ENCODE peak calls at places on chromosomes 16 and 17, in eight cellular contexts. D, G, S, J, H, W, B and I are unnamed samples.

GRCh38 chr16:25713785-25714570 is 22.2 kb downstream of the HS3ST4 start:
- DNase-seq in D (no peak), G (no peak), S (no peak), J (no peak), H (no peak), W (no peak), B (no peak), I (peak)

GRCh38 chr17:72982680-72983079 is 109.8 kb downstream of the SLC39A11 start:
- DNase-seq in D (no peak), G (no peak), S (peak), J (no peak), H (no peak), W (no peak), B (no peak), I (no peak)

GRCh38 chr16:85005278-85006069 is 5.9 kb downstream of the ZDHHC7 start:
- DNase-seq in D (no peak), G (no peak), S (no peak), J (no peak), H (no peak), W (no peak), B (no peak), I (no peak)

GRCh38 chr17:3773511-3773910 is 27.5 kb downstream of the ITGAE start:
- DNase-seq in D (no peak), G (no peak), S (no peak), J (peak), H (no peak), W (peak), B (no peak), I (no peak)

GRCh38 chr16:80552277-80552676 is 11.5 kb downstream of the DYNLRB2 start:
- DNase-seq in D (no peak), G (no peak), S (no peak), J (no peak), H (no peak), W (no peak), B (no peak), I (no peak)

GRCh38 chr16:63702981-63703590 is 1418.8 kb downstream of the CDH11 start:
- DNase-seq in D (peak), G (no peak), S (peak), J (no peak), H (no peak), W (no peak), B (no peak), I (no peak)

GRCh38 chr16:84331998-84332780 is 36.1 kb upstream of the ATP2C2 start:
- DNase-seq in D (no peak), G (no peak), S (peak), J (no peak), H (no peak), W (no peak), B (no peak), I (no peak)

GRCh38 chr17:76267051-76267576 is 2.0 kb downstream of the UBALD2 start:
- DNase-seq in D (no peak), G (no peak), S (no peak), J (no peak), H (peak), W (no peak), B (no peak), I (no peak)

GRCh38 chr16:75243667-75244224 is 7.7 kb downstream of the BCAR1 start:
- DNase-seq in D (no peak), G (no peak), S (no peak), J (no peak), H (no peak), W (no peak), B (no peak), I (no peak)

GRCh38 chr17:72421128-72422092 is 300.6 kb downstream of the SOX9 start:
- DNase-seq in D (peak), G (peak), S (peak), J (peak), H (peak), W (peak), B (peak), I (peak)

GRCh38 chr17:77279448-77280303 is 138.9 kb downstream of the SEC14L1 start:
- DNase-seq in D (peak), G (no peak), S (peak), J (no peak), H (peak), W (peak), B (peak), I (no peak)

DNA sequence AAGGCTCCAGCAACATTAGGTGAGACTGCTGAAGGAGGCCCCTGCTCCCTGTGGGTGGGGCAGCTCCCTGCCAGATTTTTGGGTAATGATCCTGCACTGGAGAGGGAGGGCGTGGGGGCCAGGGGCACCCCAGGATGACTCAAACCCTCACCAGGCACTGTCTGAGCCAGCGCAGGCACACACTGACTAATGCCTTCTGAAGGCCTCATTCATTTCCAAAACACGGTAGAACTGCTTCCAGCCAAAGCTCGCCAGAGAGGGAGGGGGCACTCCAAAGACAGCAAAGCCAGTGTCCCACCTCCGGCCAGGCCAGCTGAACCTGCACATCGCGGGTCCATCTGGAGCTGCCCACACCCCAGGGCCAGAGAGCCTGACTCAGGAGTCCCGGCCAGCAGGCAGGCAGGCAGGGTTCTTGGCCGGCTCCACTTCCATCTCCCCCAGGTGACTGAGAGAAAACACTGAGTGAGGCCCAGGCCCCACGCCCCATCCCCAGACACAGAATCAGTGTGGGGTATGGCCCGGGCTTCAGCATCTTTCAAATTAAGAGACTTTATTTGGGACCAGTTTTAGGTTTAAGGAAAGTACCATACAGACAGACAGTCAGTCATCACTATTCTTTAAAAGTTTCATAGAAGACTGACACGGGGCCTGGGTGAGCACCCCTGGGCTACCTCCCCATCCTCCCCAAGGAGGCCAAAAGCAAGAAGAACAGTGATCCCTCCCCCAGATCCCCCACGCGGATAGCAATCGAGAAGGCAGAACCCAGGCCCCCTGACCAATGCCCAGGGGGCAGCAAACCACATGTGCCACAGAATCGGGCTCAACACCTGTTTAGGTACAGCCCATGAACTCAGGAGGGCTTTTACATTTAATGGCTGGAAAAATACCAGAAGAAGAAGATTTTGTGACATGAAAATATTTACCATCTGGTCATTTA is 2.3 kb downstream of the PIEZO1 start:
- DNase-seq in D (no peak), G (no peak), S (no peak), J (no peak), H (peak), W (peak), B (peak), I (peak)
- H3K4me3 ChIP-seq in D (peak), G (peak), S (no peak), J (peak), H (peak), W (peak), B (peak), I (peak)

GRCh38 chr17:54194268-54194667 is 371.5 kb downstream of the KIF2B start:
- DNase-seq in D (no peak), G (no peak), S (no peak), J (no peak), H (no peak), W (no peak), B (no peak), I (no peak)
- TF ChIP-seq CTCF in D (no peak), G (no peak), S (no peak), J (no peak), H (no peak), W (no peak), B (no peak), I (no peak)

GRCh38 chr17:2059837-2060658 is 5.1 kb downstream of the HIC1 start:
- DNase-seq in D (no peak), G (no peak), S (no peak), J (no peak), H (no peak), W (no peak), B (no peak), I (no peak)

GRCh38 chr17:2062571-2063183 is 7.8 kb downstream of the HIC1 start:
- DNase-seq in D (no peak), G (no peak), S (peak), J (no peak), H (no peak), W (peak), B (no peak), I (peak)

GRCh38 chr17:2061441-2061797 is 6.5 kb downstream of the HIC1 start:
- DNase-seq in D (no peak), G (no peak), S (no peak), J (no peak), H (no peak), W (peak), B (no peak), I (no peak)

GRCh38 chr17:2059125-2059836 is 4.4 kb downstream of the HIC1 start:
- DNase-seq in D (no peak), G (no peak), S (no peak), J (no peak), H (no peak), W (no peak), B (no peak), I (no peak)

DNA sequence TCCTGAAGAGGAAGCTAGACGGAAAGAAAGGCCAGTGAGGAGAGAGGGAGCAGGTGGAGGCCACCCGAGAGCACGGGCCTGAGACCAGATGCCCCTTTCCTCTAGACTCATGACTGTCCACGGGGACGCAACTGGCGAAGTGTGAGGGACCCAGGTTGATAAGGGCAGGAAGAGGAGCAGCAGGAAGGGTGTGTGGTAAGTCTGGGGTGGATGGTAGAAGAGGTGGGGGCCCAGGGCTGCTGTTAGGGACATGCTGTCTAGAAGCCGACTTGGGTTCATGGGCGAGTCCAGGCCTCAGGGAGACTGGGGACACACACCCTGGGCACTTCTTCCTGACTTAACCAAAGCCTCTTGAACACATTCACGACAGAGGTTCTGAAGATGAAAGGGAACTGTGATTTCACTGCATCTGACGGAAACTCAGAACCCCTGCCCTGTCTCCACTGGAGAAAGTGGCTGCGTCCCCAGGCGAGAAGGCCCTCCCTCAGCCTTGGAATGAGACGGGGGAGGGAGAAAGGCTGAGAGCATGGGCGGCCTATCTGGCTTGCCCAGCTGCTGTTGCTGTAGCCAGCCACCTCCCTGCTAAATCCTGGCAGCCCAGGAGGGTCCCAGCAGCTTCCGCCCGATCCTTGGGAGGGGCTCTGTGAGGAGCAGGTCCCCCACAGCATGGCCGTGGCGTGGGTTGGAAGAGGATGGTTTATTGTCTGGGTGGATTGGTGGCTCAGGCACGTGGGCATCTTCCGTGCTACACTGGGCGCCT is 6.0 kb downstream of the HIC1 start:
- DNase-seq in D (no peak), G (no peak), S (no peak), J (no peak), H (no peak), W (peak), B (no peak), I (no peak)
- H3K4me3 ChIP-seq in D (no peak), G (no peak), S (no peak), J (no peak), H (no peak), W (no peak), B (no peak), I (no peak)

GRCh38 chr16:66658143-66658859 is 38.2 kb downstream of the CMTM4 start:
- DNase-seq in D (no peak), G (no peak), S (no peak), J (no peak), H (no peak), W (no peak), B (no peak), I (no peak)
- TF ChIP-seq CTCF in D (no peak), G (no peak), S (peak), J (no peak), H (no peak), W (no peak), B (no peak), I (peak)

GRCh38 chr17:8675306-8675705 is 44.8 kb upstream of the MYH10 start:
- DNase-seq in D (no peak), G (no peak), S (no peak), J (no peak), H (no peak), W (no peak), B (no peak), I (no peak)
- H3K4me3 ChIP-seq in D (no peak), G (no peak), S (no peak), J (no peak), H (no peak), W (no peak), B (no peak), I (no peak)